ENCODE peak calls at places on chromosomes 3 and 15, in four cellular contexts. N is K562, W is H1, G is HepG2. X is an unnamed sample.

GRCh38 chr3:28745904-28746617 is 397.4 kb upstream of the AZI2 start:
- DNase-seq in G (no peak), W (no peak), N (no peak), X (no peak)

GRCh38 chr15:90915808-90916440 is 12.8 kb downstream of the MAN2A2 start:
- DNase-seq in W (no peak), N (peak), G (no peak), X (no peak)

GRCh38 chr3:95629802-95630201 is 1184.6 kb upstream of the EPHA6 start:
- DNase-seq in N (no peak), W (no peak), G (no peak), X (no peak)

GRCh38 chr3:128011140-128011539 is 41.1 kb upstream of the SEC61A1 start:
- DNase-seq in G (peak), N (peak), W (peak), X (peak)

GRCh38 chr3:73623996-73624362 is 762 bp downstream of the PDZRN3 start:
- DNase-seq in W (peak), N (no peak), G (no peak), X (no peak)

GRCh38 chr15:38252481-38253311 is at the start of gene SPRED1:
- DNase-seq in G (peak), N (peak), W (peak), X (no peak)

GRCh38 chr3:132880986-132881385 is 157.2 kb upstream of the TMEM108 start:
- DNase-seq in W (no peak), N (no peak), G (no peak), X (no peak)

GRCh38 chr3:171874879-171875278 is 31.7 kb downstream of the TMEM212 start:
- DNase-seq in G (no peak), W (no peak), N (no peak), X (no peak)

GRCh38 chr15:50137330-50137761 is 18.3 kb upstream of the ATP8B4 start:
- DNase-seq in N (peak), W (no peak), G (no peak), X (peak)

GRCh38 chr3:51389423-51390183 is 1.5 kb upstream of the RBM15B start:
- DNase-seq in G (peak), W (peak), N (peak), X (peak)

GRCh38 chr3:62403765-62404164 is 30.4 kb upstream of the FEZF2 start:
- DNase-seq in W (no peak), N (no peak), G (no peak), X (no peak)
- H3K4me2 ChIP-seq in W (no peak), N (no peak), G (no peak), X (no peak)

DNA sequence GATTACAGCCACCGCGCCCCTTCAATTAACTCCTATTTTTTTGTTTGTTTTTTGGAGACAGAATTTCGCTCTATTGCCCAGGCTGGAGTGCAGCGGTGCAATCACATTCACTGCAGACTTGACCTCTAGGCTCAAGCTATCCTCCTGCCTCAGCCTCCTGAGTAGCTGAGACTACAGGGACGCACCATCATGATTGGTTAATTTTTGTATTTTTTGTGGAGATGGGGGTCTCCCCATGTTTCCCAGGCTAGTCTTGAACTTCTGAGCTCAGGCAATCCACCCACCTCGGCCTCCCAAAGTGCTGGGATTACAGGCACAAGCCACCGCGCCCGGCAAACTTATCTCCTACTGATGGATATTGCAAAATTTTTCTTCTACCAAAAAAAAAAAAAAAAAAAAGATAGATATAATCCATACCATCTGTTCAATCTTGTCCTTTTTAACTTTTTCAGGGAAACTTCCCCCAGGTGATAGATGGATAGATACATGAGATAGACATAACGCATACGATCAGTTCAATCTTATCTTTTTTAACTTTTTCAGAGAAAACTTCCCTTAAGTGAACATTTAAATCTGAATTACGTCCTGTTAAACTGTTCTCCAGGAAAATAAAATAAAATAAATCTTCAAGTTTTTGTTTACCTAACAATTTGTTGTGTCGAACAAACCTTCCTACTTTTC is 693 bp upstream of the RPSA start:
- DNase-seq in N (no peak), G (no peak), W (no peak), X (no peak)
- TF ChIP-seq PHF8 in N (no peak), G (no peak), W (no peak), X (no peak)

GRCh38 chr15:92997821-92998220 is 91.2 kb downstream of the RGMA start:
- DNase-seq in W (no peak), G (no peak), N (no peak), X (no peak)
- TF ChIP-seq CTCF in W (no peak), G (no peak), N (no peak), X (no peak)

GRCh38 chr3:58188173-58188564 is 22.6 kb downstream of the DNASE1L3 start:
- DNase-seq in W (no peak), G (no peak), N (no peak), X (no peak)

GRCh38 chr3:58189691-58190090 is 21.1 kb downstream of the DNASE1L3 start:
- DNase-seq in N (no peak), G (no peak), W (no peak), X (no peak)

GRCh38 chr3:58190882-58191281 is 19.9 kb downstream of the DNASE1L3 start:
- DNase-seq in N (no peak), W (no peak), G (peak), X (no peak)

GRCh38 chr3:58190291-58190690 is 20.5 kb downstream of the DNASE1L3 start:
- DNase-seq in W (no peak), N (no peak), G (no peak), X (no peak)

GRCh38 chr3:58188921-58189451 is 21.8 kb downstream of the DNASE1L3 start:
- DNase-seq in N (peak), W (no peak), G (peak), X (no peak)
- H3K4me2 ChIP-seq in N (no peak), W (no peak), G (peak), X (no peak)

DNA sequence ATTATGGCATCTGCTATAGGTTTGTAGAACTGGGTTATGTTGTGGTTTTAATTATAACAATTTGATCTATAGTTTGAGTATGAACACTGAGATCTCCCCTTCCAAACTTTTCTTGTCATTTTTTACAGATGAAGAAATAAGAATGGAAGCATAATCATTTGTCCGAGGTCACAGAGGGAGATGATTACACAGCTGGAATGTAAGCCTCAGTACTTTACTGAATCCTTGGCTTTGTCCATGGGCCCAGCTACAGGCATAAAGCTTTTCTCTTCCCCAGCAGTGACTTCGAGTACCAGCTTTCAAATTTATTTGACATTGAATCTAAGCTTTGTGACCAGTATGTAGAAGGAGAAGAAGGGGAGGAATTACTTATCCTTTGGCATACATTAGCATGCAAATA is 80.8 kb upstream of the DCBLD2 start:
- DNase-seq in G (no peak), W (no peak), N (no peak), X (no peak)
- TF ChIP-seq PHF8 in G (no peak), W (no peak), N (no peak), X (no peak)

DNA sequence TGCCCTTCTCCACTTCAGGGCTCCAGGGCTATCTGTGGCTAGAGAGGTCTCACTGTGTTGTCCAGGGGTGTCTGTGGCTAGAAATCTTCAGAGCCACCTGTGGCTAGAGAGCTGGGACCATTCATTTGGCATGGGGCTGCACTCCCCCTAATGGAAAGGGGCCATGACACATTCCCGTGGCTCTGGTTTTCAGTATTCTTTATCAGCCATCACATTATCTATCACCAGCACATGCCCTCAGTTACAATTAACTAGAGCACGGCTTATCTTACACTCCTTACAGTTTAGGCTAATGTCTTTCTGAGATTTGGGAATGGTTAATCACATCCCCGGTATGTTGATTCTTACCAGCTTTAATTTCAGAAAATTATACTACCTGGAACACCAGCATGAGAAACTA is 128.6 kb downstream of the RORA start:
- DNase-seq in W (no peak), N (no peak), G (no peak), X (no peak)
- TF ChIP-seq CTCF in W (no peak), N (no peak), G (no peak), X (no peak)

GRCh38 chr3:64687381-64687780 is 419 bp downstream of the ADAMTS9 start:
- DNase-seq in G (no peak), N (no peak), W (peak), X (no peak)

GRCh38 chr3:64685331-64685799 is 2.4 kb downstream of the ADAMTS9 start:
- DNase-seq in G (no peak), N (no peak), W (no peak), X (no peak)

GRCh38 chr3:64686446-64686908 is 1.3 kb downstream of the ADAMTS9 start:
- DNase-seq in N (no peak), G (peak), W (no peak), X (peak)

GRCh38 chr3:64685800-64686445 is 1.9 kb downstream of the ADAMTS9 start:
- DNase-seq in G (peak), N (peak), W (peak), X (peak)

GRCh38 chr3:64684715-64685261 is 3.0 kb downstream of the ADAMTS9 start:
- DNase-seq in W (peak), N (no peak), G (no peak), X (no peak)
- H3K4me2 ChIP-seq in W (peak), N (no peak), G (no peak), X (peak)

GRCh38 chr3:29937185-29937584 is 656.3 kb downstream of the RBMS3 start:
- DNase-seq in N (no peak), G (no peak), W (no peak), X (no peak)
- TF ChIP-seq PHF8 in N (no peak), G (no peak), W (no peak), X (no peak)

GRCh38 chr3:121529308-121529707 is 16.5 kb downstream of the POLQ start:
- DNase-seq in G (peak), N (no peak), W (no peak), X (peak)
- TF ChIP-seq CTCF in G (peak), N (peak), W (no peak), X (peak)